ENCODE peak calls at places on chromosomes 12 and 14, in five cellular contexts. One of them, this sample, is unnamed.

GRCh38 chr14:99134333-99135046 is 137.5 kb downstream of the BCL11B start:
- DNase-seq in H1: peak
- DNase-seq in A673: no peak
- DNase-seq in mammary epithelial cell: no peak
- DNase-seq in pancreas: peak
- DNase-seq in this sample: no peak

GRCh38 chr14:50388256-50388931 is 8.3 kb downstream of the CDKL1 start:
- DNase-seq in H1: no peak
- DNase-seq in A673: peak
- DNase-seq in mammary epithelial cell: no peak
- DNase-seq in pancreas: peak
- DNase-seq in this sample: no peak

GRCh38 chr12:132766380-132767085 is 4.9 kb upstream of the ANKLE2 start:
- DNase-seq in H1: no peak
- DNase-seq in A673: peak
- DNase-seq in mammary epithelial cell: no peak
- DNase-seq in pancreas: no peak
- DNase-seq in this sample: no peak

GRCh38 chr14:74593241-74593985 is 18.6 kb downstream of the LTBP2 start:
- DNase-seq in H1: no peak
- DNase-seq in A673: no peak
- DNase-seq in mammary epithelial cell: no peak
- DNase-seq in pancreas: no peak
- DNase-seq in this sample: no peak

GRCh38 chr14:74014299-74014698 is 4.8 kb downstream of the ENTPD5 start:
- DNase-seq in H1: no peak
- DNase-seq in A673: no peak
- DNase-seq in mammary epithelial cell: no peak
- DNase-seq in pancreas: peak
- DNase-seq in this sample: no peak

GRCh38 chr12:59973515-59973914 is 377.7 kb downstream of the SLC16A7 start:
- DNase-seq in H1: no peak
- DNase-seq in A673: peak
- DNase-seq in mammary epithelial cell: peak
- DNase-seq in pancreas: no peak
- DNase-seq in this sample: peak

GRCh38 chr14:57391609-57392195 is 1.3 kb downstream of the NAA30 start:
- DNase-seq in H1: no peak
- DNase-seq in A673: peak
- DNase-seq in mammary epithelial cell: peak
- DNase-seq in pancreas: no peak
- DNase-seq in this sample: no peak

GRCh38 chr12:65100140-65100539 is 21.0 kb downstream of the WIF1 start:
- DNase-seq in H1: no peak
- DNase-seq in A673: peak
- DNase-seq in mammary epithelial cell: no peak
- DNase-seq in pancreas: no peak
- DNase-seq in this sample: no peak

GRCh38 chr12:42981379-42981778 is 391.8 kb upstream of the PRICKLE1 start:
- DNase-seq in H1: no peak
- DNase-seq in A673: no peak
- DNase-seq in mammary epithelial cell: no peak
- DNase-seq in pancreas: no peak
- DNase-seq in this sample: no peak

GRCh38 chr14:35333797-35334743 is 41.9 kb downstream of the PSMA6 start:
- DNase-seq in H1: peak
- DNase-seq in A673: no peak
- DNase-seq in mammary epithelial cell: no peak
- DNase-seq in pancreas: no peak
- DNase-seq in this sample: no peak

GRCh38 chr14:25111061-25111601 is 61.2 kb upstream of the STXBP6 start:
- DNase-seq in H1: no peak
- DNase-seq in A673: peak
- DNase-seq in mammary epithelial cell: peak
- DNase-seq in pancreas: no peak
- DNase-seq in this sample: peak

GRCh38 chr12:117774986-117775775 is 193.6 kb downstream of the KSR2 start:
- DNase-seq in H1: no peak
- DNase-seq in A673: no peak
- DNase-seq in mammary epithelial cell: no peak
- DNase-seq in pancreas: no peak
- DNase-seq in this sample: no peak

GRCh38 chr14:86541969-86542368 is 1012.0 kb downstream of the FLRT2 start:
- DNase-seq in H1: no peak
- DNase-seq in A673: peak
- DNase-seq in mammary epithelial cell: no peak
- DNase-seq in pancreas: no peak
- DNase-seq in this sample: no peak

GRCh38 chr14:36955376-36955775 is 217.0 kb downstream of the SLC25A21 start:
- DNase-seq in H1: no peak
- DNase-seq in A673: no peak
- DNase-seq in mammary epithelial cell: peak
- DNase-seq in pancreas: no peak
- DNase-seq in this sample: no peak

GRCh38 chr12:2974560-2974971 is 15.4 kb downstream of the TEAD4 start:
- DNase-seq in H1: peak
- DNase-seq in A673: no peak
- DNase-seq in mammary epithelial cell: no peak
- DNase-seq in pancreas: no peak
- DNase-seq in this sample: no peak

GRCh38 chr12:54032627-54033100 is at the start of gene HOXC5:
- DNase-seq in H1: peak
- DNase-seq in A673: peak
- DNase-seq in mammary epithelial cell: peak
- DNase-seq in pancreas: peak
- DNase-seq in this sample: no peak

GRCh38 chr12:85283560-85283959 is 3.5 kb downstream of the ALX1 start:
- DNase-seq in H1: peak
- DNase-seq in A673: peak
- DNase-seq in mammary epithelial cell: no peak
- DNase-seq in pancreas: no peak
- DNase-seq in this sample: no peak

GRCh38 chr12:43370299-43370698 is 181.7 kb downstream of the ADAMTS20 start:
- DNase-seq in H1: no peak
- DNase-seq in A673: peak
- DNase-seq in mammary epithelial cell: peak
- DNase-seq in pancreas: no peak
- DNase-seq in this sample: no peak

GRCh38 chr12:23185346-23185745 is 560.4 kb downstream of the ETNK1 start:
- DNase-seq in H1: no peak
- DNase-seq in A673: no peak
- DNase-seq in mammary epithelial cell: no peak
- DNase-seq in pancreas: no peak
- DNase-seq in this sample: no peak

GRCh38 chr12:76762556-76762955 is 1.4 kb upstream of the ZDHHC17 start:
- DNase-seq in H1: no peak
- DNase-seq in A673: peak
- DNase-seq in mammary epithelial cell: no peak
- DNase-seq in pancreas: no peak
- DNase-seq in this sample: no peak

GRCh38 chr14:85487215-85487614 is 42.7 kb upstream of the FLRT2 start:
- DNase-seq in H1: no peak
- DNase-seq in A673: no peak
- DNase-seq in mammary epithelial cell: no peak
- DNase-seq in pancreas: no peak
- DNase-seq in this sample: no peak

GRCh38 chr12:2683283-2684025 is 111.3 kb upstream of the FKBP4 start:
- DNase-seq in H1: no peak
- DNase-seq in A673: no peak
- DNase-seq in mammary epithelial cell: no peak
- DNase-seq in pancreas: peak
- DNase-seq in this sample: no peak

GRCh38 chr12:112340983-112341840 is 41.0 kb downstream of the HECTD4 start:
- DNase-seq in H1: no peak
- DNase-seq in A673: no peak
- DNase-seq in mammary epithelial cell: no peak
- DNase-seq in pancreas: no peak
- DNase-seq in this sample: no peak

GRCh38 chr12:13288937-13289643 is 92.6 kb downstream of the EMP1 start:
- DNase-seq in H1: no peak
- DNase-seq in A673: no peak
- DNase-seq in mammary epithelial cell: no peak
- DNase-seq in pancreas: peak
- DNase-seq in this sample: no peak

DNA sequence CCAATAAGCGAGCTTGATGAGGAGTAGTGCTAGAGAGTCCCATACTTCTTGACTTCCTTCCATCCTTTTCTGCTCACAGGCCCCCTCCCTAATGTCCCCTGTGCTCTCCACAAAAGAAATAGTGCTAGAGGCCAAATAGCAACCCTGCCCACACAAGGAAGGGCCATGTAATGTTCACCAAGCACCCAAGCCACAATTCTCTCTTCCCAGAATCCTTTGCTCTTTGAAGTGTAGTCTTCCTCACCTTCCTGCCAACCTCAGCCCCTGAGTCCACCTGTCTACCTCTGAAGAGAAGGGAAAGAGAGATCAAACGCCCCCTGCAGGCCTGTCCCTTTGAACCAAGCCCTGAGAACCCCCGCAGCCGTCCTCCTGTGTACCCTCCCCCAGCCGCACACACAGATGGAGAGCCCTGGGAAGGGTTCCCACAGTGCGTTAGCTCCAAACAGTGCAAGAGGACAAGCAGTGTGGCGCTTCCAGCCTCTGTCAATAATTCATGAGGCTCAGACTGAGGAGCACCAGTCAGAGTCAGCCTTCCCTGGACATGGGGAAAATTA is 1.9 kb upstream of the DHRS4 start:
- DNase-seq in H1: peak
- DNase-seq in A673: no peak
- DNase-seq in mammary epithelial cell: no peak
- DNase-seq in pancreas: peak
- DNase-seq in this sample: no peak
- TF ChIP-seq CTCF in H1: peak
- TF ChIP-seq CTCF in A673: peak
- TF ChIP-seq CTCF in mammary epithelial cell: no peak
- TF ChIP-seq CTCF in pancreas: no peak
- TF ChIP-seq CTCF in this sample: no peak

GRCh38 chr12:68612675-68613074 is 2.0 kb downstream of the RAP1B start:
- DNase-seq in H1: no peak
- DNase-seq in A673: no peak
- DNase-seq in mammary epithelial cell: no peak
- DNase-seq in pancreas: no peak
- DNase-seq in this sample: no peak
- H3K4me3 ChIP-seq in H1: no peak
- H3K4me3 ChIP-seq in A673: peak
- H3K4me3 ChIP-seq in mammary epithelial cell: peak
- H3K4me3 ChIP-seq in pancreas: peak
- H3K4me3 ChIP-seq in this sample: peak

GRCh38 chr14:31286456-31287293 is 79.1 kb upstream of the HECTD1 start:
- DNase-seq in H1: peak
- DNase-seq in A673: peak
- DNase-seq in mammary epithelial cell: no peak
- DNase-seq in pancreas: peak
- DNase-seq in this sample: no peak
- TF ChIP-seq CTCF in H1: peak
- TF ChIP-seq CTCF in A673: peak
- TF ChIP-seq CTCF in mammary epithelial cell: peak
- TF ChIP-seq CTCF in pancreas: no peak
- TF ChIP-seq CTCF in this sample: peak

GRCh38 chr12:67271976-67272375 is 2.8 kb downstream of the CAND1 start:
- DNase-seq in H1: no peak
- DNase-seq in A673: no peak
- DNase-seq in mammary epithelial cell: no peak
- DNase-seq in pancreas: no peak
- DNase-seq in this sample: peak
- H3K4me3 ChIP-seq in H1: no peak
- H3K4me3 ChIP-seq in A673: peak
- H3K4me3 ChIP-seq in mammary epithelial cell: peak
- H3K4me3 ChIP-seq in pancreas: no peak
- H3K4me3 ChIP-seq in this sample: no peak